ENCODE peak calls at places on chromosome 14, in nine cellular contexts. F is upper lobe of right lung; J is stimulated activated CD4-positive, alpha-beta T cell treated with anti-CD3 and anti-CD28 coated beads, TNF-alpha, amount 100 ng/mL, for 24 hours; Z is kidney epithelial cell; N is cardiac septum; X is AG08396; S is stimulated activated CD8-positive, alpha-beta memory T cell treated with anti-CD3 and anti-CD28 coated beads, Interleukin-7, amount 100 ng/mL, for 1 hour; Q is GM12891; B is non-pigmented ciliary epithelial cell. P is an unnamed sample.

GRCh38 chr14:54251356-54251755 is 145.5 kb upstream of the CDKN3 start:
- DNase-seq in Q (no peak), X (no peak), Z (no peak), J (no peak), B (no peak), S (no peak), N (no peak), F (no peak), P (no peak)

GRCh38 chr14:26394114-26394855 is 203.5 kb downstream of the NOVA1 start:
- DNase-seq in B (no peak), Z (no peak), N (no peak), X (no peak), Q (no peak), F (no peak), J (no peak), S (no peak), P (no peak)

GRCh38 chr14:85288041-85288440 is 241.9 kb upstream of the FLRT2 start:
- DNase-seq in F (no peak), B (no peak), S (no peak), Q (no peak), X (no peak), N (no peak), Z (no peak), J (no peak), P (no peak)

GRCh38 chr14:100392266-100392850 is 69.2 kb downstream of the SLC25A47 start:
- DNase-seq in N (no peak), X (no peak), Z (no peak), Q (no peak), J (no peak), S (no peak), B (no peak), F (no peak), P (no peak)

GRCh38 chr14:22588419-22589095 is 467 bp downstream of the DAD1 start:
- DNase-seq in S (no peak), X (no peak), Z (no peak), F (no peak), B (no peak), N (no peak), J (no peak), Q (no peak), P (no peak)

GRCh38 chr14:31969371-31969770 is 107.7 kb upstream of the ARHGAP5 start:
- DNase-seq in J (no peak), X (no peak), F (no peak), S (no peak), Z (no peak), Q (no peak), N (no peak), B (no peak), P (no peak)

GRCh38 chr14:103916636-103917262 is 11.5 kb upstream of the TDRD9 start:
- DNase-seq in J (no peak), X (no peak), Z (no peak), N (no peak), Q (no peak), F (no peak), S (no peak), B (no peak), P (no peak)

GRCh38 chr14:61934385-61934784 is 172.2 kb downstream of the SNAPC1 start:
- DNase-seq in J (peak), Q (no peak), S (no peak), F (no peak), B (peak), N (no peak), X (peak), Z (peak), P (no peak)

GRCh38 chr14:75200451-75200850 is 24.0 kb upstream of the TMED10 start:
- DNase-seq in S (no peak), X (no peak), F (peak), B (no peak), Z (no peak), J (no peak), Q (no peak), N (no peak), P (no peak)

GRCh38 chr14:22471545-22472121 is 117.4 kb downstream of the DAD1 start:
- DNase-seq in F (peak), J (no peak), Q (no peak), B (no peak), S (no peak), Z (no peak), X (peak), N (no peak), P (no peak)

GRCh38 chr14:91149462-91149861 is 35.6 kb downstream of the DGLUCY start:
- DNase-seq in B (peak), S (no peak), Q (no peak), X (peak), Z (peak), N (no peak), J (no peak), F (no peak), P (peak)

GRCh38 chr14:73244541-73244940 is 7.2 kb downstream of the PAPLN start:
- DNase-seq in S (no peak), N (no peak), X (no peak), B (no peak), J (no peak), Z (no peak), F (peak), Q (no peak), P (no peak)

GRCh38 chr14:62234849-62235248 is 472.6 kb downstream of the SNAPC1 start:
- DNase-seq in X (no peak), J (no peak), B (no peak), S (no peak), Q (no peak), N (no peak), Z (no peak), F (no peak), P (no peak)

GRCh38 chr14:93977171-93977570 is 801 bp upstream of the ASB2 start:
- DNase-seq in B (no peak), Q (no peak), X (no peak), N (no peak), S (no peak), J (no peak), Z (no peak), F (no peak), P (no peak)

GRCh38 chr14:102770910-102771543 is 6.2 kb upstream of the TRAF3 start:
- DNase-seq in Z (no peak), S (no peak), J (no peak), Q (no peak), F (no peak), B (no peak), X (no peak), N (no peak), P (no peak)

GRCh38 chr14:96178674-96179321 is 25.8 kb upstream of the BDKRB2 start:
- DNase-seq in X (no peak), Z (no peak), Q (no peak), B (no peak), J (no peak), F (no peak), S (no peak), N (no peak), P (no peak)

GRCh38 chr14:64641760-64642159 is 62.5 kb upstream of the PLEKHG3 start:
- DNase-seq in B (no peak), F (no peak), Q (no peak), Z (no peak), N (no peak), X (no peak), J (no peak), S (no peak), P (no peak)

GRCh38 chr14:58574623-58575022 is 63.1 kb upstream of the DACT1 start:
- DNase-seq in Z (no peak), F (no peak), N (no peak), B (no peak), Q (no peak), J (no peak), X (no peak), S (no peak), P (no peak)

GRCh38 chr14:94447986-94448808 is 4.4 kb downstream of the SERPINA11 start:
- DNase-seq in Z (no peak), F (no peak), B (no peak), Q (no peak), S (no peak), J (no peak), N (no peak), X (no peak), P (no peak)

GRCh38 chr14:50978521-50978871 is 34.2 kb upstream of the PYGL start:
- DNase-seq in S (no peak), N (no peak), J (no peak), Q (no peak), F (no peak), B (no peak), Z (no peak), X (no peak), P (no peak)

GRCh38 chr14:88856786-88857366 is 32.4 kb downstream of the TTC8 start:
- DNase-seq in X (no peak), Z (no peak), S (no peak), Q (no peak), F (no peak), N (no peak), J (no peak), B (no peak), P (no peak)

GRCh38 chr14:72633551-72633950 is 260.4 kb downstream of the DPF3 start:
- DNase-seq in B (no peak), Q (no peak), S (no peak), F (no peak), N (no peak), X (no peak), Z (no peak), J (no peak), P (no peak)

GRCh38 chr14:30291216-30291615 is 267.7 kb upstream of the G2E3 start:
- DNase-seq in N (no peak), X (peak), J (no peak), F (no peak), Z (peak), B (peak), Q (no peak), S (no peak), P (no peak)

GRCh38 chr14:69708586-69709169 is 58.3 kb upstream of the SRSF5 start:
- DNase-seq in N (no peak), B (no peak), F (no peak), Z (no peak), Q (no peak), X (no peak), J (no peak), S (no peak), P (no peak)